ENCODE peak calls at places on chromosomes 13 and 19, in four cellular contexts. One of them, this sample, is unnamed. For H3K79me1 and H3K79me2, the result is how much of the 10 kb centered on the place peaks cover.

GRCh38 chr19:1825909-1826556 is 14.0 kb upstream of the ATP8B3 start:
- DNase-seq in trophoblast cell: peak
- DNase-seq in H9: peak
- DNase-seq in H1: peak
- DNase-seq in this sample: peak

GRCh38 chr19:35733180-35734125 is 8.8 kb downstream of the IGFLR1 start:
- DNase-seq in trophoblast cell: no peak
- DNase-seq in H9: no peak
- DNase-seq in H1: no peak
- DNase-seq in this sample: no peak

GRCh38 chr13:26589754-26590153 is 32.3 kb downstream of the WASF3 start:
- DNase-seq in trophoblast cell: no peak
- DNase-seq in H9: no peak
- DNase-seq in H1: no peak
- DNase-seq in this sample: no peak

GRCh38 chr13:108961542-108962125 is 332.2 kb downstream of the MYO16 start:
- DNase-seq in trophoblast cell: peak
- DNase-seq in H9: no peak
- DNase-seq in H1: no peak
- DNase-seq in this sample: peak

GRCh38 chr19:40605201-40605971 is 4.2 kb downstream of the LTBP4 start:
- DNase-seq in trophoblast cell: peak
- DNase-seq in H9: peak
- DNase-seq in H1: no peak
- DNase-seq in this sample: peak

GRCh38 chr19:43628646-43629326 is 9.4 kb upstream of the ZNF428 start:
- DNase-seq in trophoblast cell: no peak
- DNase-seq in H9: no peak
- DNase-seq in H1: no peak
- DNase-seq in this sample: no peak

GRCh38 chr19:32265991-32266390 is 79.4 kb upstream of the ZNF507 start:
- DNase-seq in trophoblast cell: no peak
- DNase-seq in H9: no peak
- DNase-seq in H1: no peak
- DNase-seq in this sample: peak

GRCh38 chr13:110206170-110206569 is 100.8 kb downstream of the COL4A1 start:
- DNase-seq in trophoblast cell: no peak
- DNase-seq in H9: no peak
- DNase-seq in H1: no peak
- DNase-seq in this sample: no peak

GRCh38 chr13:31477961-31478360 is 261.4 kb upstream of the RXFP2 start:
- DNase-seq in trophoblast cell: no peak
- DNase-seq in H9: no peak
- DNase-seq in H1: no peak
- DNase-seq in this sample: no peak

GRCh38 chr19:38255759-38256052 is 468 bp downstream of the PPP1R14A start:
- DNase-seq in trophoblast cell: no peak
- DNase-seq in H9: no peak
- DNase-seq in H1: no peak
- DNase-seq in this sample: peak

GRCh38 chr19:16588824-16589577 is 16.8 kb upstream of the SLC35E1 start:
- DNase-seq in trophoblast cell: no peak
- DNase-seq in H9: no peak
- DNase-seq in H1: no peak
- DNase-seq in this sample: no peak

GRCh38 chr13:113810640-113811039 is 51.6 kb downstream of the TMEM255B start:
- DNase-seq in trophoblast cell: no peak
- DNase-seq in H9: no peak
- DNase-seq in H1: no peak
- DNase-seq in this sample: no peak

GRCh38 chr13:41356788-41357187 is 45.7 kb downstream of the NAA16 start:
- DNase-seq in trophoblast cell: peak
- DNase-seq in H9: no peak
- DNase-seq in H1: no peak
- DNase-seq in this sample: no peak

GRCh38 chr19:41427647-41428480 is 690 bp upstream of the B3GNT8 start:
- DNase-seq in trophoblast cell: no peak
- DNase-seq in H9: peak
- DNase-seq in H1: no peak
- DNase-seq in this sample: peak

GRCh38 chr13:49238621-49239020 is 9.1 kb upstream of the CDADC1 start:
- DNase-seq in trophoblast cell: peak
- DNase-seq in H9: no peak
- DNase-seq in H1: no peak
- DNase-seq in this sample: peak

DNA sequence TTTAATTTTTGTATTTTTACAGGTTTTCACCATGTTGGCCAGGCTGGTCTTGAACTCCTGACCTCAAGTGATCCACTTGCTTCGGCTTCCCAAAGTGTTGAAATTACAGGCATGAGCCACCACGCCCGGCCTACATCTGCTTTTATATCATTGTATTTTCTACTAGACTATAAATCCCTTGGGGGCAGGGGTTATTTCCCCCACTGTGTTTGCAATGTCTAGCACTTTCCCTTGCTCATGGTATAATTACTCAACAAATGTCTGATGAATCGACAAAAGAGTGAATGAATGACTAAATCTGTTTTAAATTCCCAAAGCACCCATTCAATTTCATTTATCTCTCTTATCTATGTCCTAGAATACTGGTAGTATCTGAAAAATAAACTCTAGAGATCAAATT is 244.5 kb upstream of the CSNK1A1L start:
- DNase-seq in trophoblast cell: no peak
- DNase-seq in H9: no peak
- DNase-seq in H1: no peak
- DNase-seq in this sample: no peak
- H3K79me1 ChIP-seq in trophoblast cell: under half
- H3K79me1 ChIP-seq in H9: under half
- H3K79me1 ChIP-seq in H1: under half
- H3K79me1 ChIP-seq in this sample: under half

GRCh38 chr13:28483313-28483931 is 11.5 kb downstream of the FLT1 start:
- DNase-seq in trophoblast cell: no peak
- DNase-seq in H9: no peak
- DNase-seq in H1: no peak
- DNase-seq in this sample: no peak

GRCh38 chr13:28488376-28489005 is 6.4 kb downstream of the FLT1 start:
- DNase-seq in trophoblast cell: no peak
- DNase-seq in H9: no peak
- DNase-seq in H1: no peak
- DNase-seq in this sample: no peak

GRCh38 chr13:28485097-28485496 is 9.8 kb downstream of the FLT1 start:
- DNase-seq in trophoblast cell: no peak
- DNase-seq in H9: no peak
- DNase-seq in H1: no peak
- DNase-seq in this sample: no peak

GRCh38 chr13:28486144-28486543 is 8.8 kb downstream of the FLT1 start:
- DNase-seq in trophoblast cell: no peak
- DNase-seq in H9: no peak
- DNase-seq in H1: no peak
- DNase-seq in this sample: no peak

GRCh38 chr13:28485551-28485950 is 9.4 kb downstream of the FLT1 start:
- DNase-seq in trophoblast cell: peak
- DNase-seq in H9: no peak
- DNase-seq in H1: no peak
- DNase-seq in this sample: peak
- H3K4me2 ChIP-seq in trophoblast cell: no peak
- H3K4me2 ChIP-seq in H9: no peak
- H3K4me2 ChIP-seq in H1: no peak
- H3K4me2 ChIP-seq in this sample: no peak

GRCh38 chr13:97434417-97435296 is 688 bp downstream of the RAP2A start:
- DNase-seq in trophoblast cell: peak
- DNase-seq in H9: peak
- DNase-seq in H1: no peak
- DNase-seq in this sample: peak

GRCh38 chr13:97435297-97435682 is 1.3 kb downstream of the RAP2A start:
- DNase-seq in trophoblast cell: no peak
- DNase-seq in H9: no peak
- DNase-seq in H1: no peak
- DNase-seq in this sample: no peak

GRCh38 chr13:97433727-97434416 is at the start of gene RAP2A:
- DNase-seq in trophoblast cell: peak
- DNase-seq in H9: peak
- DNase-seq in H1: peak
- DNase-seq in this sample: peak

GRCh38 chr13:97436845-97437244 is 2.9 kb downstream of the RAP2A start:
- DNase-seq in trophoblast cell: no peak
- DNase-seq in H9: no peak
- DNase-seq in H1: no peak
- DNase-seq in this sample: no peak

GRCh38 chr13:97435794-97436193 is 1.8 kb downstream of the RAP2A start:
- DNase-seq in trophoblast cell: no peak
- DNase-seq in H9: no peak
- DNase-seq in H1: no peak
- DNase-seq in this sample: no peak
- H3K79me2 ChIP-seq in trophoblast cell: under half
- H3K79me2 ChIP-seq in H9: under half
- H3K79me2 ChIP-seq in H1: under half
- H3K79me2 ChIP-seq in this sample: under half

GRCh38 chr19:49019242-49019932 is 2.5 kb upstream of the LHB start:
- DNase-seq in trophoblast cell: peak
- DNase-seq in H9: peak
- DNase-seq in H1: peak
- DNase-seq in this sample: peak

GRCh38 chr19:49016067-49016839 is 638 bp downstream of the LHB start:
- DNase-seq in trophoblast cell: no peak
- DNase-seq in H9: no peak
- DNase-seq in H1: no peak
- DNase-seq in this sample: no peak

GRCh38 chr19:49014870-49015255 is 2.0 kb downstream of the LHB start:
- DNase-seq in trophoblast cell: no peak
- DNase-seq in H9: no peak
- DNase-seq in H1: no peak
- DNase-seq in this sample: no peak

GRCh38 chr19:49017666-49018351 is 918 bp upstream of the LHB start:
- DNase-seq in trophoblast cell: peak
- DNase-seq in H9: peak
- DNase-seq in H1: no peak
- DNase-seq in this sample: peak

DNA sequence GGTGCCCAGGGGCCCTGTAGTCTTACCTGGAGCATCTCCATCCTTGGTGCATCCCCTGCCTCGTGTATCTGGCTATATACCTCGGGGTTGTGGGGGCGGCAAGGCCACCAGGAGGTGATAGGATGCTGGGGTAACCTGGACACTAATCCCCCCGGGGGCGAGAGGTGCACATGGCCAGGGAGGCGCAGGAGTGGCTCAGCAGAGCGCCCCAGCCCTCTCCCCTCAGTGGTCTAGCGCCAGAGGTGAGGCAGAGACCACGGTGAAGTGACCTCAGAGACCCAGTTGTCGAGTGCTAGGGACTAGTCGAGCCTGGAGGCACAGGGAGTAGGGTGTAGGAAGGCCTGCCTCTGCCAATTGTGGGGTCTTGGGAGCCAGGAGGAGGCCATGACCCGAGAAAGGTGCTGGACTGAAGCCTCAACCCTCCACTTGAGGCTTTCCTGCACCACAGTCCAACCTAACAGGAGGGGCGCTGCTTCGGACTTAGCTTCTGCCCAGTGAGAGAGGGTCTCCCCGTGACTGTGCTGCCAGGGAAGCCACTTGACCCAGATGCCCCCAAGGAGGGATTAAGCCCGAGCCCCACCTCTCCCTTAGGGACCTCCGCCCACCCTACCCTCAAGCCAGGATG is at the start of gene LHB:
- DNase-seq in trophoblast cell: no peak
- DNase-seq in H9: peak
- DNase-seq in H1: no peak
- DNase-seq in this sample: no peak
- H3K79me1 ChIP-seq in trophoblast cell: under half
- H3K79me1 ChIP-seq in H9: under half
- H3K79me1 ChIP-seq in H1: under half
- H3K79me1 ChIP-seq in this sample: under half

GRCh38 chr19:12364391-12365093 is 941 bp downstream of the ZNF442 start:
- DNase-seq in trophoblast cell: peak
- DNase-seq in H9: peak
- DNase-seq in H1: no peak
- DNase-seq in this sample: peak

GRCh38 chr19:12365094-12365371 is 450 bp downstream of the ZNF442 start:
- DNase-seq in trophoblast cell: peak
- DNase-seq in H9: no peak
- DNase-seq in H1: no peak
- DNase-seq in this sample: peak

GRCh38 chr19:12365372-12366162 is at the start of gene ZNF442:
- DNase-seq in trophoblast cell: peak
- DNase-seq in H9: peak
- DNase-seq in H1: peak
- DNase-seq in this sample: peak
- H3K4me2 ChIP-seq in trophoblast cell: peak
- H3K4me2 ChIP-seq in H9: peak
- H3K4me2 ChIP-seq in H1: peak
- H3K4me2 ChIP-seq in this sample: peak

GRCh38 chr13:36818483-36819063 is 449 bp upstream of the RFXAP start:
- DNase-seq in trophoblast cell: no peak
- DNase-seq in H9: no peak
- DNase-seq in H1: no peak
- DNase-seq in this sample: no peak

GRCh38 chr13:36817996-36818395 is 1.0 kb upstream of the RFXAP start:
- DNase-seq in trophoblast cell: no peak
- DNase-seq in H9: no peak
- DNase-seq in H1: no peak
- DNase-seq in this sample: no peak

GRCh38 chr13:36820222-36820621 is 1.2 kb downstream of the RFXAP start:
- DNase-seq in trophoblast cell: no peak
- DNase-seq in H9: no peak
- DNase-seq in H1: no peak
- DNase-seq in this sample: no peak

GRCh38 chr13:36819064-36819810 is at the start of gene RFXAP:
- DNase-seq in trophoblast cell: peak
- DNase-seq in H9: peak
- DNase-seq in H1: peak
- DNase-seq in this sample: peak

DNA sequence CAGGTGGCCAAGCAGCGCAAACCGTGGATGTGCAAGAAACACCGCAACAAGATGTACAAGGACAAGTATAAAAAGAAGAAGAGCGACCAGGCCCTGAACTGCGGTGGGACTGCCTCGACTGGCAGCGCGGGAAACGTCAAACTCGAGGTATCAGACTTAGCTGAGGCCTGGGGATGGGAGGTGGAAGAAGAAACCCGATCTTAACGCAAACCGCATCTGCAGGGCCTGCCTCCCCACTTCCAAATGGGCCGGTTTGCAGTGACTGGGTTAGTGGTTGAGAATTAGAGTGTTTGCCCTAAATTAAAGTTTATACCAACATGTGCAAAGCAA is 754 bp downstream of the RFXAP start:
- DNase-seq in trophoblast cell: no peak
- DNase-seq in H9: peak
- DNase-seq in H1: no peak
- DNase-seq in this sample: peak
- H3K79me2 ChIP-seq in trophoblast cell: under half
- H3K79me2 ChIP-seq in H9: under half
- H3K79me2 ChIP-seq in H1: under half
- H3K79me2 ChIP-seq in this sample: under half